ENCODE peak calls at places on chromosomes 3 and 15, in five cellular contexts. W is K562, F is HepG2, A is GM12878, Y is H1. O is an unnamed sample.

GRCh38 chr3:134611516-134611915 is 39.3 kb downstream of the KY start:
- DNase-seq in W (no peak), F (no peak), A (no peak), Y (peak; percentile 10), O (no peak)

GRCh38 chr3:9109570-9109914 is 139.9 kb downstream of the SRGAP3 start:
- DNase-seq in W (no peak), F (no peak), A (no peak), Y (no peak), O (no peak)

GRCh38 chr3:195385526-195385925 is 57.3 kb downstream of the ACAP2 start:
- DNase-seq in W (no peak), F (no peak), A (no peak), Y (no peak), O (no peak)

GRCh38 chr15:79953951-79954444 is 17.0 kb downstream of the BCL2A1 start:
- DNase-seq in W (no peak), F (no peak), A (no peak), Y (no peak), O (no peak)

GRCh38 chr3:52934626-52935530 is 37.5 kb upstream of the STIMATE start:
- DNase-seq in W (peak; percentile 45), F (peak; percentile 46), A (peak; percentile 11), Y (no peak), O (peak; percentile 23)

GRCh38 chr15:95829062-95829461 is 501.4 kb upstream of the NR2F2 start:
- DNase-seq in W (no peak), F (no peak), A (no peak), Y (no peak), O (no peak)

GRCh38 chr3:71541313-71541712 is 42.2 kb downstream of the FOXP1 start:
- DNase-seq in W (no peak), F (no peak), A (no peak), Y (no peak), O (no peak)

GRCh38 chr3:188310270-188310710 is 156.3 kb downstream of the LPP start:
- DNase-seq in W (no peak), F (no peak), A (no peak), Y (no peak), O (no peak)

GRCh38 chr3:60912142-60912541 is 339.1 kb downstream of the FHIT start:
- DNase-seq in W (no peak), F (no peak), A (no peak), Y (no peak), O (no peak)

GRCh38 chr3:115630850-115631249 is 7.5 kb downstream of the GAP43 start:
- DNase-seq in W (no peak), F (no peak), A (no peak), Y (no peak), O (no peak)

GRCh38 chr3:61796088-61796680 is 234.8 kb downstream of the PTPRG start:
- DNase-seq in W (no peak), F (no peak), A (no peak), Y (no peak), O (no peak)

GRCh38 chr15:68235022-68235421 is 5.5 kb upstream of the CLN6 start:
- DNase-seq in W (no peak), F (no peak), A (no peak), Y (peak; percentile 29), O (no peak)
- TF ChIP-seq SRF in W (no peak), F (no peak), A (no peak), Y (no peak), O (no peak)

DNA sequence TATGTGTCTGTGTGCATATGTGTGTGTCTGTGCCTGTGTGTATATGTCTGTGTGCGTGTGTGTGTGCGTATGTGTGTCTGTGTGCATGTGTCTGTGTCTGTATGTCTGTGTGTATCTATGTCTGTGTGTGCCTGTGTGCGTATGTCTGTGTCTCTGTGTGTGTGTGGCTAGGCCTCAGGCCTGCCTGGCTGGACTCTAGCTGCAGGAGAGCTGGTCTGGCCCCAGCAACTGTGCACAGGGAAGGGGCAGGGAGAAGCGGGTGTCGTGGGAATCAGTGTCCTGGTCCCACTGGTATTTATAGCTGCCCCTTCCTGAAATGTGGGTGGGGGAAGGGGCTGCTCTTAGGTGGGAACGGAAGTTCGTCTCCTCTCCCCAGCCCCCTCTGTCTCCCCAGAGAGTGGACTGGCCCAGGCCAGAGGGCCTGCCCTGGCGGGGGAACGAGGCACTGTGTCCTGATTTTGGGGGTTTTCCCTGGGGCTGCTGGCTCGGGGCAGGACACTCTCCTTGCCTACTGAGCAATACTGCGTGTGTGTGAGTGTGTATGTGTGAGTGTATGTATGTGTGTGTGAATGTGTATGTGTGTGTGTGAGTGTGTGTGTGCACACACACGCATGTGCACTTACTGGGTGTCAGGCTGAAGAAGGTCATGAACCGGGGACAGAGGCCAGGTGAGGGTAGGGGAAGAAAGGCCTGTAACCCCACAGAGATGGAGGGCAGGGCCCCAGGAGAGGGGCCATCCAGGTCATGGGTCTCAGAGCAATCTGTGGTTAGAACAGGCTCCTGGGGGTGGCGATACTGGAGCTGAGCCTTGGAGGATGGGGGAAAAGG is 6.6 kb downstream of the CSPG4 start:
- DNase-seq in W (no peak), F (no peak), A (no peak), Y (no peak), O (no peak)
- TF ChIP-seq SRF in W (no peak), F (no peak), A (no peak), Y (no peak), O (no peak)

DNA sequence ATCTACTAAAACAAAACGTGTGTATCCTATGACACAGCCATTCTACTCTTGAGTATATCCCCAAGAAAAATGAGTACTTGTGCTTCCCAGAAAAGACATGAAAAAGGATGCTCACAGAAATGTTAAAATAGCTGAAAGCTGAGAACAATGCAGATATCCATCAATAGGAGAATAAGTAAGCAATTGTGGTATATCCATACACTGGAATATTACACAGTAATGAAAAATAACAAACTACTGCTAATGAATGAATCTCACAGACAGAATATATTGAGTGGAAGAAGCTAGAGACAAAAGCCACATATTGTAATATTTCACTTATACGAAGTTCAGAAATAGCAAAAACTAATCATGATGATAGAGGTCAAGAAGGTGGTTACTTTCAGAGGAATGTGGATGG is 83.8 kb upstream of the CTDSPL start:
- DNase-seq in W (no peak), F (no peak), A (no peak), Y (no peak), O (no peak)
- TF ChIP-seq SRF in W (no peak), F (no peak), A (no peak), Y (no peak), O (no peak)

GRCh38 chr15:68204776-68205557 is at the start of gene CALML4:
- DNase-seq in W (peak; percentile 9), F (peak; percentile 74), A (no peak), Y (no peak), O (no peak)
- TF ChIP-seq SRF in W (no peak), F (no peak), A (no peak), Y (no peak), O (no peak)

O was measured in HCT116.